ENCODE peak calls at places on chromosomes 3 and 15, in nine cellular contexts. R is fibroblast of lung, N is WERI-Rb-1, P is GM23248, Q is hepatocyte, X is body of pancreas, V is A549, W is ovary, H is mucosa of descending colon. U is an unnamed sample.

GRCh38 chr3:18030371-18030870 is 288.0 kb upstream of the TBC1D5 start:
- DNase-seq in R (no peak), H (no peak), Q (no peak), W (no peak), V (no peak), P (no peak), N (peak; percentile 87), X (no peak), U (no peak)

GRCh38 chr15:45642203-45642932 is 7.5 kb downstream of the SQOR start:
- DNase-seq in Q (no peak), X (no peak), P (peak; percentile 85), H (no peak), W (no peak), V (no peak), R (peak; percentile 89), N (no peak), U (peak; percentile 68)

GRCh38 chr3:193782280-193782654 is 189.3 kb downstream of the OPA1 start:
- DNase-seq in W (no peak), H (no peak), P (no peak), V (peak; percentile 28), R (no peak), Q (peak; percentile 79), X (peak; percentile 57), N (no peak), U (no peak)

GRCh38 chr3:111895079-111895478 is 36.0 kb downstream of the PHLDB2 start:
- DNase-seq in W (no peak), R (peak; percentile 87), P (peak; percentile 67), N (no peak), Q (no peak), H (no peak), V (peak; percentile 65), X (no peak), U (no peak)

GRCh38 chr3:14565791-14566588 is 25.8 kb upstream of the GRIP2 start:
- DNase-seq in R (no peak), X (no peak), H (no peak), V (no peak), P (peak; percentile 41), W (no peak), Q (no peak), N (no peak), U (no peak)

GRCh38 chr15:31461375-31461774 is 134.7 kb downstream of the KLF13 start:
- DNase-seq in P (no peak), H (no peak), X (no peak), N (no peak), R (no peak), Q (no peak), V (no peak), W (no peak), U (no peak)

GRCh38 chr15:66165856-66166255 is 87.7 kb downstream of the MEGF11 start:
- DNase-seq in X (no peak), V (no peak), W (no peak), H (no peak), P (no peak), Q (no peak), R (no peak), N (no peak), U (no peak)

GRCh38 chr3:195221876-195222617 is 48.9 kb downstream of the XXYLT1 start:
- DNase-seq in R (no peak), W (peak; percentile 33), H (no peak), V (no peak), X (no peak), Q (no peak), P (no peak), N (no peak), U (no peak)

GRCh38 chr3:7508821-7509220 is 647.9 kb downstream of the GRM7 start:
- DNase-seq in V (peak; percentile 7), H (no peak), X (no peak), Q (no peak), N (no peak), R (no peak), P (no peak), W (no peak), U (no peak)

GRCh38 chr3:133469140-133469731 is 69.4 kb downstream of the BFSP2 start:
- DNase-seq in Q (no peak), P (peak; percentile 34), W (no peak), X (peak; percentile 35), N (no peak), V (no peak), H (no peak), R (peak; percentile 14), U (no peak)

GRCh38 chr15:63982381-63982854 is 63.9 kb downstream of the DAPK2 start:
- DNase-seq in W (no peak), R (no peak), X (no peak), V (no peak), H (no peak), Q (no peak), P (no peak), N (no peak), U (no peak)

GRCh38 chr3:81382470-81382869 is 379.0 kb downstream of the GBE1 start:
- DNase-seq in W (no peak), P (no peak), R (no peak), V (no peak), X (no peak), H (no peak), N (no peak), Q (no peak), U (no peak)

GRCh38 chr15:59148160-59148810 is 43.3 kb downstream of the CCNB2 start:
- DNase-seq in W (no peak), H (no peak), Q (no peak), P (peak; percentile 41), R (peak; percentile 22), X (no peak), V (no peak), N (no peak), U (no peak)

GRCh38 chr15:35624881-35625280 is 78.9 kb upstream of the DPH6 start:
- DNase-seq in N (no peak), V (no peak), Q (peak; percentile 27), P (peak; percentile 92), X (no peak), W (no peak), H (no peak), R (peak; percentile 94), U (peak; percentile 59)

GRCh38 chr15:45088801-45089711 is 24.9 kb downstream of the DUOX2 start:
- DNase-seq in P (peak; percentile 21), H (no peak), W (no peak), R (no peak), N (peak; percentile 39), X (no peak), V (no peak), Q (peak; percentile 66), U (peak; percentile 56)

GRCh38 chr15:39409876-39410505 is 170.9 kb upstream of the THBS1 start:
- DNase-seq in Q (no peak), N (no peak), H (no peak), R (no peak), X (no peak), V (no peak), P (peak; percentile 59), W (no peak), U (no peak)

GRCh38 chr3:186417791-186418190 is 55.8 kb upstream of the DGKG start:
- DNase-seq in H (no peak), V (peak; percentile 57), Q (peak; percentile 21), N (no peak), P (peak; percentile 91), X (no peak), W (no peak), R (peak; percentile 75), U (no peak)

GRCh38 chr3:120274739-120275167 is 10.3 kb downstream of the GPR156 start:
- DNase-seq in W (no peak), H (no peak), V (peak; percentile 21), R (peak; percentile 43), N (no peak), P (no peak), Q (no peak), X (peak; percentile 37), U (peak; percentile 42)

GRCh38 chr15:27250223-27250622 is 279.2 kb downstream of the GABRG3 start:
- DNase-seq in N (no peak), Q (no peak), W (no peak), V (peak; percentile 12), X (no peak), H (no peak), P (peak; percentile 3), R (no peak), U (no peak)

GRCh38 chr3:56700136-56700535 is 17.1 kb upstream of the TASOR start:
- DNase-seq in N (peak; percentile 40), P (no peak), R (no peak), W (no peak), V (no peak), Q (no peak), X (no peak), H (no peak), U (no peak)

GRCh38 chr15:44654858-44655257 is 8.6 kb downstream of the SPG11 start:
- DNase-seq in N (no peak), Q (no peak), P (peak; percentile 75), V (no peak), X (no peak), R (peak; percentile 18), H (no peak), W (no peak), U (no peak)

GRCh38 chr15:43930079-43930478 is 103.3 kb downstream of the WDR76 start:
- DNase-seq in X (no peak), Q (peak; percentile 27), H (no peak), N (peak; percentile 20), P (peak; percentile 51), W (no peak), V (no peak), R (no peak), U (no peak)

GRCh38 chr3:196941846-196942225 is 492 bp downstream of the NCBP2 start:
- DNase-seq in P (peak; percentile 86), N (no peak), V (no peak), H (no peak), W (no peak), X (peak; percentile 44), Q (peak; percentile 72), R (no peak), U (no peak)

GRCh38 chr3:30704931-30705890 is 98.8 kb downstream of the TGFBR2 start:
- DNase-seq in R (no peak), N (no peak), H (no peak), V (no peak), X (no peak), P (no peak), W (no peak), Q (no peak), U (no peak)
- H3K9me3 ChIP-seq in R (no peaks in the 10 kb centered on the region), N (no peaks in the 10 kb centered on the region), H (peaks cover 8% of the 10 kb centered on the region), V (peaks cover 22% of the 10 kb centered on the region), X (no peaks in the 10 kb centered on the region), P (no peaks in the 10 kb centered on the region), W (peaks cover 6% of the 10 kb centered on the region), Q (no peaks in the 10 kb centered on the region), U (no peaks in the 10 kb centered on the region)

GRCh38 chr3:165195226-165195625 is 958 bp downstream of the SLITRK3 start:
- DNase-seq in Q (no peak), P (no peak), N (no peak), X (no peak), H (no peak), W (no peak), R (peak; percentile 8), V (no peak), U (no peak)
- H3K4me3 ChIP-seq in Q (peak overlapping the region; percentile 62), P (no peak overlapping the region), N (peak overlapping the region; percentile 85), X (no peak overlapping the region), H (no peak overlapping the region), W (peak overlapping the region; percentile 39), R (no peak overlapping the region), V (peak overlapping the region; percentile 48), U (no peak overlapping the region)

GRCh38 chr3:147422934-147423599 is 13.9 kb downstream of the ZIC1 start:
- DNase-seq in R (no peak), V (no peak), W (no peak), H (no peak), P (peak; percentile 48), N (peak; percentile 67), Q (no peak), X (no peak), U (no peak)
- H3K9me3 ChIP-seq in R (no peaks in the 10 kb centered on the region), V (no peaks in the 10 kb centered on the region), W (no peaks in the 10 kb centered on the region), H (no peaks in the 10 kb centered on the region), P (no peaks in the 10 kb centered on the region), N (no peaks in the 10 kb centered on the region), Q (no peaks in the 10 kb centered on the region), X (no peaks in the 10 kb centered on the region), U (no peaks in the 10 kb centered on the region)

GRCh38 chr3:13039286-13039896 is 33.8 kb downstream of the IQSEC1 start:
- DNase-seq in Q (no peak), W (no peak), V (no peak), R (no peak), H (no peak), N (peak; percentile 30), P (peak; percentile 17), X (no peak), U (no peak)
- H3K4me3 ChIP-seq in Q (no peak overlapping the region), W (no peak overlapping the region), V (no peak overlapping the region), R (no peak overlapping the region), H (no peak overlapping the region), N (no peak overlapping the region), P (no peak overlapping the region), X (no peak overlapping the region), U (no peak overlapping the region)